ENCODE peak calls at places on chromosomes 13 and 19, in five cellular contexts. Z is Panc1, Y is GM12878, G is A549, M is SK-N-SH. V is an unnamed sample.

GRCh38 chr19:5035817-5036732 is 67.2 kb downstream of the KDM4B start:
- DNase-seq in Z (no peak), Y (no peak), G (no peak), M (no peak), V (no peak)

GRCh38 chr13:83907196-83907989 is 25.1 kb upstream of the SLITRK1 start:
- DNase-seq in Z (no peak), Y (no peak), G (no peak), M (no peak), V (no peak)

GRCh38 chr13:109569938-109570711 is 216.3 kb downstream of the IRS2 start:
- DNase-seq in Z (no peak), Y (peak), G (no peak), M (no peak), V (no peak)

GRCh38 chr13:37313383-37313782 is 207.9 kb upstream of the CSNK1A1L start:
- DNase-seq in Z (no peak), Y (no peak), G (no peak), M (no peak), V (no peak)

GRCh38 chr13:109274188-109274821 is 512.1 kb downstream of the IRS2 start:
- DNase-seq in Z (no peak), Y (no peak), G (no peak), M (no peak), V (no peak)

GRCh38 chr19:4292515-4292914 is 9.7 kb downstream of the TMIGD2 start:
- DNase-seq in Z (no peak), Y (no peak), G (no peak), M (no peak), V (no peak)

GRCh38 chr19:45250216-45250831 is 747 bp upstream of the MARK4 start:
- DNase-seq in Z (no peak), Y (no peak), G (no peak), M (peak), V (no peak)

GRCh38 chr19:50932690-50933083 is 20.2 kb downstream of the KLK5 start:
- DNase-seq in Z (no peak), Y (no peak), G (no peak), M (no peak), V (no peak)

GRCh38 chr13:89212186-89212585 is 1541.0 kb downstream of the SLITRK5 start:
- DNase-seq in Z (no peak), Y (no peak), G (no peak), M (no peak), V (no peak)

GRCh38 chr13:67147257-67148218 is 82.6 kb downstream of the PCDH9 start:
- DNase-seq in Z (no peak), Y (no peak), G (no peak), M (no peak), V (no peak)

GRCh38 chr13:99339736-99340392 is 32.7 kb upstream of the GPR183 start:
- DNase-seq in Z (no peak), Y (no peak), G (no peak), M (no peak), V (peak)

GRCh38 chr13:99341969-99342722 is 34.9 kb upstream of the GPR183 start:
- DNase-seq in Z (no peak), Y (no peak), G (no peak), M (no peak), V (no peak)

GRCh38 chr13:99339230-99339721 is 32.1 kb upstream of the GPR183 start:
- DNase-seq in Z (no peak), Y (no peak), G (no peak), M (no peak), V (no peak)

GRCh38 chr13:99342723-99343315 is 35.6 kb upstream of the GPR183 start:
- DNase-seq in Z (no peak), Y (no peak), G (no peak), M (no peak), V (no peak)

GRCh38 chr13:99340638-99341037 is 33.4 kb upstream of the GPR183 start:
- DNase-seq in Z (no peak), Y (no peak), G (no peak), M (no peak), V (no peak)
- H3K27ac ChIP-seq in Z (no peak), Y (no peak), G (no peak), M (no peak), V (peak)

GRCh38 chr19:38693380-38694223 is 46.2 kb downstream of the ACTN4 start:
- DNase-seq in Z (peak), Y (no peak), G (peak), M (no peak), V (peak)
- TF ChIP-seq REST in Z (no peak), Y (no peak), G (no peak), M (no peak), V (no peak)

GRCh38 chr19:35000647-35001501 is 751 bp downstream of the GRAMD1A start:
- DNase-seq in Z (no peak), Y (no peak), G (peak), M (peak), V (peak)
- H3K27ac ChIP-seq in Z (peak), Y (peak), G (peak), M (peak), V (peak)

GRCh38 chr13:102563267-102563666 is 33.5 kb upstream of the TPP2 start:
- DNase-seq in Z (no peak), Y (no peak), G (no peak), M (no peak), V (no peak)

GRCh38 chr13:102566513-102566912 is 30.3 kb upstream of the TPP2 start:
- DNase-seq in Z (no peak), Y (no peak), G (no peak), M (no peak), V (no peak)

GRCh38 chr13:102558029-102558428 is 38.8 kb upstream of the TPP2 start:
- DNase-seq in Z (no peak), Y (no peak), G (no peak), M (no peak), V (no peak)

GRCh38 chr13:102564564-102564963 is 32.2 kb upstream of the TPP2 start:
- DNase-seq in Z (no peak), Y (no peak), G (no peak), M (no peak), V (no peak)

DNA sequence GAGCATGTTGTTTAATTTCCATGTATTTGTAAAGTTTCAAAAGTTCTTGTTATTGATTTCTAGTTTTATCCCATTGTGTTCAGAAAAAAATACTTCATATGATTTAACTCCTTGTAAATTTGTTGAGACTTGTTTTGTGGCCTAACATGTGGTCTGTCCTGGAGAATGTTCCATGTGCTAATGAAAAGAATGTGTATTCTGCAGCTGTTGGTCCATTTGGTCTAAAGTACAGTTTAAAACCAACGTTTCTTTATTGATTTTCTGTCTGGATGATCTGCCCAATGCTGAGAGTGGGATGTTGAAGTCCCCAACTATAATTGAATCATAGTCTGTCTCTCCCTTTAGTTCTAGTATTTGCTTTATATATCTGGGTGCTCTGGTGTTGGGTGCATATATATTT is 34.9 kb upstream of the TPP2 start:
- DNase-seq in Z (no peak), Y (no peak), G (no peak), M (no peak), V (no peak)
- TF ChIP-seq REST in Z (no peak), Y (no peak), G (no peak), M (no peak), V (no peak)

GRCh38 chr19:1040476-1041271 is 767 bp downstream of the ABCA7 start:
- DNase-seq in Z (peak), Y (peak), G (peak), M (peak), V (peak)
- H3K27ac ChIP-seq in Z (peak), Y (peak), G (peak), M (no peak), V (peak)

DNA sequence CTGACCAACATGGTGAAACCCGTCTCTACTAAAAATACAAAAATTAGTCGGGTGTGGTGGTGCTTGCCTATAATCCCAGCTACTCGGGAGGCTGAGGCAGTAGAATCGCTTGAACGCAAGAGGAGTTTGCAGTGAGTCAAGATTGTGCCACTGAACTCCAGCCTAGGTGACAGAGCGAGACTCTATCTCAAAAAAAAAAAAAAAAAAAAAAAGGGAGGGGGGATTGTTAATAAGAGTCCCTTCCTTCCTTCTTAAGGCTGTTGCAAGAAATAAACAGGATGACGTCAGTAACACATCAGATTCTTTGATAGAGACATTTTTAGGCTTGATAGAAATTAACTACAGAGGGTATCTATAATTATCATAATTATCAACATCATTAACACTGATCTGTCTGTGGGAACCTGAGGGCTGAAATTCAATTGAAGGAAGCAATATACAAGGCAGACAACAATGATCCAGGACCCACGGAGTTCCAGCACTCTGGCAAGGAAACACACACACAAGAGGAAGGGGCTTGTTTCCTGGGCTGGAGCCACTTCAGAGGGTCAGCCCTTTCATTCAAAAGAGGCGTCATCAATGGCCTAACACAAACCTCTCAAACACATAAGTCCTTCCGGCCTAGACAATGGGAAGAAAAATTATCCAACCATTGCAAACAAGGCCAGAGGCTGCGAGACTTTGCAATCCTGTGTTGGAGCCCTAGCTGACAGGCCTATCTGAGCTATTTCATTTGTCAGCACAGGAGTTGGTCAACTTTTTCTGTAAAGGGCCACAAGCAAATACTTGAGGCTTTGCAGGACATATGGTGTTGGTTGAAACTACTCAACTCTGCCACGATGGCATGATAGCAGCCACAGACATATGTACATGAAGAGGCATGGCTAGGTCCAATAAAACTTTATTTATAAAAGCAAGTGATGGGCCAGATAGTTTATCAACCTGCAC is 105.3 kb downstream of the INSR start:
- DNase-seq in Z (no peak), Y (no peak), G (no peak), M (no peak), V (peak)
- TF ChIP-seq REST in Z (no peak), Y (no peak), G (no peak), M (no peak), V (no peak)

GRCh38 chr19:33052352-33052972 is 12.2 kb downstream of the RHPN2 start:
- DNase-seq in Z (no peak), Y (no peak), G (no peak), M (no peak), V (no peak)
- H3K27ac ChIP-seq in Z (peak), Y (no peak), G (peak), M (no peak), V (no peak)

DNA sequence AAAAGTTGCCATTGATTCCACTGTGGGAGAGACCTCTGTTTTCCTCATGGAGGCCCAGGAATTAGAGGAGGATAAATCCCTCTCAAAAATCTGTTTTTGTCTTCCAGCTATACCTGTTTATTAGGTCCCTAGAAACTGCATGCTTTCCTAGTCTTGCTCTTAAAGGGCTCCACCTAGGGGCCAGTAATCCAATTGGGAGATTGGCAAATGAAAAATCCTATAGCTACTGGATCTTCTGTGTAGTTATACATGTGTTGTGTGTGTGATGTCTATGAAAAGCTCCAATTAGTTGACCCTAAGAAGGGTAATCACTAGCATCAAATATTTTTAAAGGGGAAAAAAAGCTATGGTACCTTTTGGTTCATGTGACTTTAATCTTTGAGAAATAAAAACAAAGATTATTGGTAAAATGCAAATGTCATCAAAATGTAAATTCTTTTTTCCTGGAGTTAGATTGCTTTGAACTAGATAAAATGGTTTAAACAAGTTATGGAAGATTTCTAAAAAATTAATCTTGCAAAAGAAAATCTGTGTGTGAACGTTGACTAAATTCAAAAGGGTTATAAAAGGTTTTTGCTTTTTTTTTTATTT is 63.4 kb upstream of the C1QTNF9B start:
- DNase-seq in Z (peak), Y (no peak), G (no peak), M (no peak), V (peak)
- TF ChIP-seq REST in Z (no peak), Y (no peak), G (no peak), M (no peak), V (no peak)